ENCODE peak calls at places on chromosomes 6 and 20, in seven cellular contexts. Z, P, X, J, L, W and A are unnamed samples.

GRCh38 chr6:105459049-105459448 is 56.2 kb upstream of the PREP start:
- DNase-seq in J (peak; percentile 52), Z (no peak), L (no peak), W (no peak), P (no peak), X (no peak), A (no peak)

GRCh38 chr6:63816979-63817436 is 181.4 kb downstream of the PHF3 start:
- DNase-seq in W (no peak), P (no peak), J (no peak), L (no peak), Z (peak; percentile 68), X (no peak), A (peak; percentile 27)

GRCh38 chr6:24982231-24982630 is 46.5 kb upstream of the RIPOR2 start:
- DNase-seq in P (no peak), X (no peak), W (no peak), L (no peak), Z (no peak), J (peak; percentile 79), A (peak; percentile 21)

GRCh38 chr20:17816804-17817590 is 117.2 kb downstream of the BANF2 start:
- DNase-seq in X (no peak), W (no peak), L (no peak), J (peak; percentile 63), Z (no peak), P (no peak), A (no peak)

GRCh38 chr20:17460119-17460518 is 71.1 kb downstream of the BFSP1 start:
- DNase-seq in X (no peak), W (no peak), J (no peak), L (no peak), Z (no peak), P (no peak), A (no peak)

GRCh38 chr20:36277546-36277945 is 28.6 kb upstream of the DLGAP4 start:
- DNase-seq in P (no peak), J (no peak), X (no peak), L (no peak), W (no peak), Z (no peak), A (no peak)

GRCh38 chr6:1422290-1422689 is 32.9 kb downstream of the FOXF2 start:
- DNase-seq in X (no peak), J (no peak), Z (no peak), P (no peak), W (no peak), L (no peak), A (no peak)

GRCh38 chr20:47318027-47318595 is 38.4 kb downstream of the ZMYND8 start:
- DNase-seq in X (peak; percentile 38), J (peak; percentile 80), P (peak; percentile 35), W (peak; percentile 73), L (no peak), Z (no peak), A (peak; percentile 21)

GRCh38 chr20:51385941-51386530 is 156.5 kb downstream of the NFATC2 start:
- DNase-seq in J (peak; percentile 32), L (no peak), X (no peak), W (peak; percentile 28), Z (peak; percentile 76), P (no peak), A (peak; percentile 62)

GRCh38 chr6:8905647-8906231 is 470.4 kb upstream of the SLC35B3 start:
- DNase-seq in J (no peak), Z (no peak), W (no peak), P (peak; percentile 11), L (no peak), X (no peak), A (no peak)

GRCh38 chr6:36897629-36898028 is 11.9 kb downstream of the C6orf89 start:
- DNase-seq in X (no peak), P (no peak), L (no peak), W (no peak), J (no peak), Z (peak; percentile 67), A (peak; percentile 32)

GRCh38 chr20:61355585-61355984 is 103.5 kb downstream of the CDH4 start:
- DNase-seq in J (no peak), W (no peak), P (no peak), X (no peak), L (no peak), Z (no peak), A (no peak)

GRCh38 chr6:166900956-166901607 is 55.3 kb downstream of the RNASET2 start:
- DNase-seq in W (no peak), X (no peak), L (no peak), P (no peak), J (no peak), Z (no peak), A (no peak)

GRCh38 chr6:5517781-5518180 is 256.5 kb downstream of the FARS2 start:
- DNase-seq in W (no peak), P (no peak), J (no peak), Z (no peak), X (no peak), L (no peak), A (no peak)

GRCh38 chr6:16396497-16397319 is 158.3 kb downstream of the GMPR start:
- DNase-seq in P (no peak), L (no peak), J (peak; percentile 11), Z (no peak), W (no peak), X (no peak), A (no peak)

GRCh38 chr20:33832113-33832853 is 21.1 kb downstream of the CHMP4B start:
- DNase-seq in J (peak; percentile 60), P (peak; percentile 32), L (no peak), Z (peak; percentile 53), X (peak; percentile 30), W (peak; percentile 88), A (no peak)

GRCh38 chr6:33768644-33769120 is 20.2 kb downstream of the LEMD2 start:
- DNase-seq in J (peak; percentile 66), W (peak; percentile 87), P (peak; percentile 88), Z (peak; percentile 89), X (peak; percentile 76), L (peak; percentile 66), A (peak; percentile 89)

GRCh38 chr6:8462694-8463093 is 27.3 kb upstream of the SLC35B3 start:
- DNase-seq in J (no peak), X (no peak), L (no peak), W (no peak), P (peak; percentile 13), Z (no peak), A (no peak)

GRCh38 chr6:53492860-53493634 is 51.9 kb downstream of the GCLC start:
- DNase-seq in X (no peak), P (no peak), W (no peak), L (no peak), J (peak; percentile 71), Z (peak; percentile 78), A (peak; percentile 65)

GRCh38 chr6:31579119-31579505 is 3.1 kb downstream of the LTB start:
- DNase-seq in W (no peak), Z (no peak), J (no peak), L (no peak), X (no peak), P (no peak), A (no peak)

GRCh38 chr6:99148111-99148510 is 200.4 kb upstream of the FBXL4 start:
- DNase-seq in P (no peak), W (no peak), X (no peak), Z (no peak), J (no peak), L (no peak), A (no peak)

GRCh38 chr6:100176321-100176950 is 182.4 kb upstream of the MCHR2 start:
- DNase-seq in X (peak; percentile 21), J (peak; percentile 62), P (no peak), Z (peak; percentile 57), W (no peak), L (no peak), A (peak; percentile 26)

GRCh38 chr6:11218827-11219826 is 13.3 kb downstream of the NEDD9 start:
- DNase-seq in P (peak; percentile 44), W (peak; percentile 67), Z (no peak), X (peak; percentile 83), J (peak; percentile 61), L (peak; percentile 53), A (peak; percentile 28)

GRCh38 chr20:23190557-23190956 is 104.4 kb upstream of the CD93 start:
- DNase-seq in W (no peak), L (no peak), J (peak; percentile 26), Z (no peak), X (no peak), P (no peak), A (no peak)

GRCh38 chr20:23188377-23189169 is 102.4 kb upstream of the CD93 start:
- DNase-seq in W (no peak), L (no peak), J (no peak), P (no peak), Z (no peak), X (no peak), A (no peak)

GRCh38 chr20:23189341-23189740 is 103.2 kb upstream of the CD93 start:
- DNase-seq in L (no peak), J (no peak), W (no peak), P (no peak), X (no peak), Z (no peak), A (no peak)

GRCh38 chr20:23187759-23188158 is 101.6 kb upstream of the CD93 start:
- DNase-seq in J (no peak), Z (no peak), L (no peak), W (peak; percentile 28), X (no peak), P (peak; percentile 83), A (no peak)

DNA sequence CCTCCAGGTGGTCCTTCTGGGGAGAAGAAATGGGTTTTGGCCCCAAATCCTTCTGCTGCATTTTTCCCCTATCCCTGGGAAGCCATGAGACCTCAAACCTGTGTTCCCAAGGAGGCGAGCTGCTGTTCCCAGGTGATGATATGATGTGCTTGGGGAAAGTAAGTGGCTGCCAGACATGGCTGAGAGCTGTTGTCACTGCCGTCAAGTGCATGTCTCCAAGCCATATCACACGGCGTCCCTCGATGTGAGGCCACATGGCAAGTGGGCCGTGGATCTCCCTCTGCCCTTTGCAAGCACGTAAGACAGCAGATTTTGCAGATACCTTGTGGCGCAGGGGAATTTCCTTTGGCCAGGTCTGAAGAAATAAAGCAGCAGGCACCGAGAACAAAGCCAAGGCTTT is 103.7 kb upstream of the CD93 start:
- DNase-seq in J (no peak), W (no peak), P (no peak), Z (no peak), L (no peak), X (no peak), A (peak; percentile 73)
- H3K4me3 ChIP-seq in J (no peak overlapping the region), W (no peak overlapping the region), P (no peak overlapping the region), Z (no peak overlapping the region), L (no peak overlapping the region), X (no peak overlapping the region), A (no peak overlapping the region)

GRCh38 chr6:127267742-127268588 is 1.3 kb downstream of the RNF146 start:
- DNase-seq in L (no peak), Z (peak; percentile 36), P (no peak), X (no peak), J (no peak), W (no peak), A (no peak)
- H3K4me1 ChIP-seq in L (peaks cover 13% of the 10 kb centered on the region), Z (peaks cover 26% of the 10 kb centered on the region), P (peaks cover 19% of the 10 kb centered on the region), X (no peaks in the 10 kb centered on the region), J (no peaks in the 10 kb centered on the region), W (peaks cover 41% of the 10 kb centered on the region), A (peaks cover 9% of the 10 kb centered on the region)

DNA sequence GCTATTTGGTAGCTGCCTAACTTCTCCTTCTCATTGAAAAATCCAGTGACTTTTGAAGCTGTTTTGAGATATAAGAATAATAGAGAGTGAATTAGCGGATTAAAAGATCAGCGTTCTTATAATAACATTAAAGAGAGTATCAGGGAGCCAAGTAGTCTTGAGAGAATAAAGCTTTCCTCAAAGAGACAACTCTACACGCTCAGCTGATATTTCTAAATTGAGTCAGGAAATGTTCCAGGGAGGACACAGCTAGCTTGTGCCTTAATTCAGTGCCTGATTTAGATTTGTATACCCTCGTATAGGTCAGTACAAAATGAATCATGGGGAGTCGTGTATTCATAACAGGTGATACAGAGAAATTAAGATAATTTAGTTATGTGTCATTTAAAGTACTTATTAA is 75.1 kb upstream of the QKI start:
- DNase-seq in W (no peak), X (no peak), Z (no peak), L (no peak), J (no peak), P (no peak), A (no peak)
- H3K4me3 ChIP-seq in W (no peak overlapping the region), X (no peak overlapping the region), Z (no peak overlapping the region), L (no peak overlapping the region), J (no peak overlapping the region), P (no peak overlapping the region), A (no peak overlapping the region)

GRCh38 chr6:116386581-116387299 is 16.0 kb downstream of the DSE start:
- DNase-seq in X (no peak), Z (no peak), W (no peak), P (no peak), J (peak; percentile 84), L (no peak), A (peak; percentile 70)
- H3K4me1 ChIP-seq in X (peaks cover 9% of the 10 kb centered on the region), Z (peaks cover 20% of the 10 kb centered on the region), W (peaks cover 45% of the 10 kb centered on the region), P (no peaks in the 10 kb centered on the region), J (peaks cover 28% of the 10 kb centered on the region), L (peaks cover 48% of the 10 kb centered on the region), A (peaks cover 25% of the 10 kb centered on the region)